ENCODE peak calls at places on chromosomes 6 and 20, in four cellular contexts. G, P, J and R are unnamed samples.

GRCh38 chr20:59010995-59011873 is 4.2 kb upstream of the CTSZ start:
- DNase-seq in G (no peak), P (peak), J (no peak), R (no peak)

GRCh38 chr6:131083687-131084086 is 20.6 kb upstream of the EPB41L2 start:
- DNase-seq in G (no peak), P (no peak), J (no peak), R (no peak)

GRCh38 chr20:62065669-62066338 is at the start of gene TAF4:
- DNase-seq in G (peak), P (peak), J (peak), R (no peak)

GRCh38 chr6:102928109-102928508 is 1534.6 kb downstream of the GRIK2 start:
- DNase-seq in G (no peak), P (no peak), J (no peak), R (no peak)

GRCh38 chr6:37177083-37177949 is 7.4 kb downstream of the PIM1 start:
- DNase-seq in G (no peak), P (no peak), J (no peak), R (no peak)

GRCh38 chr6:142944126-142945066 is 580 bp downstream of the HIVEP2 start:
- DNase-seq in G (peak), P (peak), J (peak), R (peak)

GRCh38 chr6:156390621-156391378 is 386.4 kb upstream of the ARID1B start:
- DNase-seq in G (no peak), P (no peak), J (no peak), R (no peak)

GRCh38 chr20:38473353-38473795 is 731 bp downstream of the RALGAPB start:
- DNase-seq in G (no peak), P (peak), J (no peak), R (no peak)

GRCh38 chr20:61932199-61932592 is 133.5 kb downstream of the TAF4 start:
- DNase-seq in G (no peak), P (no peak), J (no peak), R (peak)

GRCh38 chr20:17171750-17172149 is 55.1 kb upstream of the PCSK2 start:
- DNase-seq in G (no peak), P (no peak), J (no peak), R (no peak)

GRCh38 chr6:134624781-134625180 is 306.9 kb upstream of the SGK1 start:
- DNase-seq in G (no peak), P (no peak), J (no peak), R (no peak)

GRCh38 chr6:168631589-168631988 is 190.6 kb downstream of the SMOC2 start:
- DNase-seq in G (no peak), P (no peak), J (no peak), R (no peak)

GRCh38 chr20:62358171-62358719 is 8.9 kb downstream of the LAMA5 start:
- DNase-seq in G (no peak), P (peak), J (no peak), R (no peak)

GRCh38 chr20:63686492-63687321 is 9.7 kb upstream of the TNFRSF6B start:
- DNase-seq in G (peak), P (peak), J (no peak), R (peak)
- TF ChIP-seq EP300 in G (peak), P (peak), J (peak), R (no peak)

DNA sequence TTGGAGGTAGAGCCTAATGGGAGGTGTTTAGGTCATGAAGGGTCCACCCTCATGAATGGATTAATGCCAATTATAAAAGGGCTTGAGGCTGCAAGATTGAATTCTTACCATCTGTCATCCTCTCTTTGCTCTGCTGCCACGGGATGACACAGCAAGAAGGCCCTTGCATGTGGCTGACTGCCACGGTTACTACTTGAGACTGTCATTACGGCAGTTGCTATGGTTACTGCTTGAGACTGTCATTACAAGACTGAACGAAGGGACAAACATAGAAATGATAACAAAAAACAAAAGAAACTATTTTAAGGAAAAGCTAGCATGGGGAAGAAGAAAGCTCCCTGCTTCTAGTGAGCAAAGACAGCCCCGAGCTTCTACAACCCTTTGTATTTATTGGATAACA is 715.0 kb downstream of the TFAP2A start:
- DNase-seq in G (no peak), P (no peak), J (no peak), R (no peak)
- TF ChIP-seq EP300 in G (no peak), P (no peak), J (no peak), R (no peak)

GRCh38 chr6:30829016-30829415 is 55.3 kb upstream of the DDR1 start:
- DNase-seq in G (no peak), P (no peak), J (no peak), R (no peak)

GRCh38 chr6:30829639-30830250 is 54.6 kb upstream of the DDR1 start:
- DNase-seq in G (no peak), P (no peak), J (no peak), R (no peak)

GRCh38 chr6:30824698-30825097 is 59.6 kb upstream of the DDR1 start:
- DNase-seq in G (peak), P (no peak), J (no peak), R (no peak)

GRCh38 chr6:30828027-30828962 is 56.0 kb upstream of the DDR1 start:
- DNase-seq in G (peak), P (peak), J (peak), R (peak)

DNA sequence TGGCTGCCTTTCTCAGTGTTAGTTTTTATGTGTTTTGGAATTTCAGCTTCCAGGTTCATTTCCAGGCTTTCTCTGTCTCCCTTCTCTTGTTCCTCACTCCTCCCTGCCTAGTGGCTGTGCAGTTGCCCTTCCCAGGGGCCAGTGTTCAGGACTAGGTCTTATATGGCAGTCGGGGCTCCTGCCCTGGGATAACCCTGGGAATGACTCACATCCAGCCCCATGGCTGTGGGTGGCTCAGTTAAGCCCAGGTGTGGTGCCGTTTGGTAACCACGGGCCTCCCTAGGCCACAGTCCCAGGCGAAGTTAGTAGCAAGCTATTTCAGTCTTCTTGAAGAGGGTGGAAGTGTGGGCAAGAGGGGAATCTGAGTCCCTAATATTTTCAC is 57.4 kb upstream of the DDR1 start:
- DNase-seq in G (peak), P (peak), J (no peak), R (no peak)
- TF ChIP-seq EP300 in G (no peak), P (no peak), J (no peak), R (no peak)

GRCh38 chr20:53260168-53260567 is 288.0 kb downstream of the TSHZ2 start:
- DNase-seq in G (no peak), P (no peak), J (no peak), R (no peak)
- TF ChIP-seq EP300 in G (no peak), P (no peak), J (no peak), R (no peak)

GRCh38 chr6:35360349-35361138 is 18.2 kb downstream of the PPARD start:
- DNase-seq in G (no peak), P (no peak), J (no peak), R (peak)
- TF ChIP-seq EP300 in G (no peak), P (no peak), J (no peak), R (no peak)

DNA sequence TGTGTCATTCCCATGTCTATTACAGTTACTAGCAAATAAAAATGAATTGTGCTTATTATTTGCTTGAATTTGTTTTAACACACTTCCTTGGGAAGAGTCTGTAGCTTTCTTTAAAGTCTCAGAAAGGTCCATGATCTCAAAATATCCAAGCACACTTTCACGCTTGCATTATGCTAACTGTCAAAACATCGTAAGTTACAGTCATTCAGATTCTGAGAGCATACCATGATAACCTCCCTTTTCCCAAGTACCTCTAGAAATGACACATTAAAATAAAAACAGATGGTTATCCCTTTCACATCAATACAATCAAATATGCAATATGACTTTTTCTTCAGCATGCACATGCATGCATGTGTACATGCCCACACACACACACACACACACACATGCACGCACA is 1044.4 kb upstream of the MAP3K7 start:
- DNase-seq in G (no peak), P (no peak), J (no peak), R (no peak)
- TF ChIP-seq EP300 in G (no peak), P (no peak), J (no peak), R (no peak)

GRCh38 chr20:50572922-50573777 is 63.0 kb downstream of the PTPN1 start:
- DNase-seq in G (no peak), P (no peak), J (no peak), R (no peak)

GRCh38 chr20:50567860-50568548 is 57.8 kb downstream of the PTPN1 start:
- DNase-seq in G (no peak), P (no peak), J (no peak), R (peak)

GRCh38 chr20:50568549-50568942 is 58.4 kb downstream of the PTPN1 start:
- DNase-seq in G (no peak), P (no peak), J (no peak), R (peak)

GRCh38 chr20:50571466-50571865 is 61.3 kb downstream of the PTPN1 start:
- DNase-seq in G (no peak), P (no peak), J (no peak), R (no peak)

GRCh38 chr20:50569864-50570836 is 60.0 kb downstream of the PTPN1 start:
- DNase-seq in G (no peak), P (no peak), J (no peak), R (peak)
- TF ChIP-seq EP300 in G (no peak), P (no peak), J (no peak), R (no peak)

GRCh38 chr6:4399656-4400055 is 264.3 kb upstream of the ECI2 start:
- DNase-seq in G (no peak), P (no peak), J (no peak), R (no peak)
- TF ChIP-seq EP300 in G (no peak), P (no peak), J (no peak), R (no peak)

GRCh38 chr20:14667241-14667640 is 329.8 kb upstream of the FLRT3 start:
- DNase-seq in G (no peak), P (no peak), J (no peak), R (no peak)
- TF ChIP-seq EP300 in G (no peak), P (no peak), J (no peak), R (no peak)

DNA sequence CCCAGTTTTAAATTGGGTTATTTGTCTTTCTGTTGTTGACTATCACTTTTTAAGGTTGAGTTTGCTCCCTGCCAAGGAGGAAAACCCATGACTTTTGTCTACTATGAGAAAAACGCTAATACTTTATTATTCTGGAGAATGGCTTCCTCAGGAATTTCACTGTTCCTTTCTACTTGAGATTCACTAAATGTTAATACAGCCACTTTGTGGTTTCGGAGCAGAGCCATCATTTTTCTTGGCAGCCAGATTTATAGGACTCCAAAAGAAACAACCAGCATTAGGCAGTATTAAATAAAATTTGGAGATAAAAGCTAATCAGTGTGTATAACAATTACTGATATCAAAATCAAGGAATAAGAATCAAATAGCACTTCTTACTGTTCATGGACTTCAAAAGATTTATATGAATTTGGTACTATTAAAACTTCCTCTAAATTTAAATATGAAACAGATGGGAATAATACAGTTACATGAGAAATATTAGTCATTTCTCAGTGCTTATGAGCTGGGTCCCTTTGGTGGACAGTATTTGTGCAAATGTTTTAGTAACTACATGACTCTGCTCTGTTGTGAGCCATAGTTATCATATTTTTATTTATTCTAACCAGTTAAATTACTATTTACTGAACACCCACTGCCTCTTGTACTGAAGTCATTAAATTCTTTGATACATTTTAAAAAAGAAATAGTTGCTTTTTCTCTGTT is 64.1 kb upstream of the FBXO30 start:
- DNase-seq in G (no peak), P (no peak), J (no peak), R (no peak)
- TF ChIP-seq EP300 in G (no peak), P (no peak), J (no peak), R (no peak)